ENCODE peak calls at places on chromosomes 2 and 18, in nine cellular contexts. S is PC-9, M is HCT116, K is HepG2, T is fibroblast of lung, P is H1, A is astrocyte, Y is GM23248, J is K562. Q is an unnamed sample. For H3K36me3, the result is how much of the 10 kb centered on the place peaks cover.

GRCh38 chr2:28506112-28506511 is 10.3 kb downstream of the PLB1 start:
- DNase-seq in S (no peak), M (no peak), K (no peak), T (peak), P (no peak), A (peak), Y (peak), J (no peak), Q (no peak)

GRCh38 chr18:5510109-5510846 is 33.5 kb downstream of the EPB41L3 start:
- DNase-seq in S (no peak), M (no peak), K (no peak), T (peak), P (no peak), A (peak), Y (peak), J (no peak), Q (no peak)

GRCh38 chr18:30908381-30908780 is 134.2 kb downstream of the DSC3 start:
- DNase-seq in S (no peak), M (no peak), K (no peak), T (peak), P (no peak), A (peak), Y (no peak), J (no peak), Q (no peak)

GRCh38 chr2:15275341-15275740 is 285.8 kb downstream of the NBAS start:
- DNase-seq in S (no peak), M (no peak), K (peak), T (no peak), P (no peak), A (no peak), Y (no peak), J (no peak), Q (no peak)

GRCh38 chr2:166413255-166413654 is 37.5 kb upstream of the SCN9A start:
- DNase-seq in S (no peak), M (no peak), K (no peak), T (peak), P (no peak), A (peak), Y (peak), J (no peak), Q (no peak)

GRCh38 chr18:79695856-79696850 is 16.6 kb downstream of the CTDP1 start:
- DNase-seq in S (no peak), M (no peak), K (no peak), T (no peak), P (no peak), A (no peak), Y (no peak), J (no peak), Q (no peak)

GRCh38 chr2:209476367-209477191 is 52.7 kb downstream of the MAP2 start:
- DNase-seq in S (no peak), M (no peak), K (no peak), T (peak), P (no peak), A (peak), Y (no peak), J (no peak), Q (no peak)

GRCh38 chr2:33219850-33220275 is 256.6 kb upstream of the RASGRP3 start:
- DNase-seq in S (no peak), M (no peak), K (no peak), T (peak), P (no peak), A (no peak), Y (peak), J (no peak), Q (no peak)

GRCh38 chr2:190583507-190584337 is 49.2 kb upstream of the NEMP2 start:
- DNase-seq in S (no peak), M (no peak), K (no peak), T (no peak), P (no peak), A (no peak), Y (no peak), J (no peak), Q (no peak)

GRCh38 chr2:63788070-63788469 is 53.6 kb upstream of the UGP2 start:
- DNase-seq in S (no peak), M (no peak), K (no peak), T (peak), P (no peak), A (peak), Y (peak), J (no peak), Q (peak)

GRCh38 chr2:50765146-50765545 is 266.8 kb downstream of the NRXN1 start:
- DNase-seq in S (no peak), M (no peak), K (no peak), T (no peak), P (no peak), A (no peak), Y (no peak), J (no peak), Q (no peak)

GRCh38 chr2:207847098-207847806 is 77.5 kb upstream of the FZD5 start:
- DNase-seq in S (no peak), M (no peak), K (peak), T (peak), P (no peak), A (peak), Y (no peak), J (no peak), Q (no peak)

GRCh38 chr2:207256026-207256425 is 90.3 kb upstream of the KLF7 start:
- DNase-seq in S (no peak), M (no peak), K (no peak), T (peak), P (no peak), A (peak), Y (no peak), J (no peak), Q (no peak)

GRCh38 chr2:227095346-227095745 is 68.7 kb downstream of the COL4A4 start:
- DNase-seq in S (no peak), M (no peak), K (no peak), T (no peak), P (no peak), A (no peak), Y (no peak), J (no peak), Q (no peak)

GRCh38 chr2:111898703-111899514 is 502 bp downstream of the MERTK start:
- DNase-seq in S (no peak), M (no peak), K (no peak), T (peak), P (no peak), A (no peak), Y (peak), J (peak), Q (no peak)

GRCh38 chr18:42048150-42048549 is 93.1 kb downstream of the PIK3C3 start:
- DNase-seq in S (peak), M (no peak), K (peak), T (peak), P (no peak), A (peak), Y (peak), J (no peak), Q (no peak)

GRCh38 chr2:102753563-102754159 is 8.2 kb upstream of the TMEM182 start:
- DNase-seq in S (peak), M (peak), K (peak), T (peak), P (no peak), A (peak), Y (peak), J (peak), Q (peak)

GRCh38 chr18:48027401-48027931 is 97.0 kb upstream of the SMAD2 start:
- DNase-seq in S (no peak), M (no peak), K (no peak), T (no peak), P (no peak), A (no peak), Y (peak), J (no peak), Q (no peak)

GRCh38 chr2:230905448-230906430 is 19.3 kb downstream of the GPR55 start:
- DNase-seq in S (no peak), M (peak), K (peak), T (peak), P (no peak), A (no peak), Y (peak), J (peak), Q (no peak)

GRCh38 chr2:2709091-2709770 is 378.2 kb upstream of the MYT1L start:
- DNase-seq in S (no peak), M (no peak), K (no peak), T (no peak), P (no peak), A (no peak), Y (no peak), J (no peak), Q (no peak)

GRCh38 chr2:18117592-18117991 is 239.1 kb downstream of the KCNS3 start:
- DNase-seq in S (peak), M (peak), K (peak), T (peak), P (peak), A (no peak), Y (peak), J (no peak), Q (no peak)

GRCh38 chr2:222933458-222933857 is 72.6 kb downstream of the ACSL3 start:
- DNase-seq in S (no peak), M (no peak), K (no peak), T (no peak), P (no peak), A (no peak), Y (no peak), J (no peak), Q (no peak)
- H3K36me3 ChIP-seq in S (half or more), M (under half), K (half or more), T (under half), P (half or more), A (under half), Y (under half), J (half or more), Q (half or more)

DNA sequence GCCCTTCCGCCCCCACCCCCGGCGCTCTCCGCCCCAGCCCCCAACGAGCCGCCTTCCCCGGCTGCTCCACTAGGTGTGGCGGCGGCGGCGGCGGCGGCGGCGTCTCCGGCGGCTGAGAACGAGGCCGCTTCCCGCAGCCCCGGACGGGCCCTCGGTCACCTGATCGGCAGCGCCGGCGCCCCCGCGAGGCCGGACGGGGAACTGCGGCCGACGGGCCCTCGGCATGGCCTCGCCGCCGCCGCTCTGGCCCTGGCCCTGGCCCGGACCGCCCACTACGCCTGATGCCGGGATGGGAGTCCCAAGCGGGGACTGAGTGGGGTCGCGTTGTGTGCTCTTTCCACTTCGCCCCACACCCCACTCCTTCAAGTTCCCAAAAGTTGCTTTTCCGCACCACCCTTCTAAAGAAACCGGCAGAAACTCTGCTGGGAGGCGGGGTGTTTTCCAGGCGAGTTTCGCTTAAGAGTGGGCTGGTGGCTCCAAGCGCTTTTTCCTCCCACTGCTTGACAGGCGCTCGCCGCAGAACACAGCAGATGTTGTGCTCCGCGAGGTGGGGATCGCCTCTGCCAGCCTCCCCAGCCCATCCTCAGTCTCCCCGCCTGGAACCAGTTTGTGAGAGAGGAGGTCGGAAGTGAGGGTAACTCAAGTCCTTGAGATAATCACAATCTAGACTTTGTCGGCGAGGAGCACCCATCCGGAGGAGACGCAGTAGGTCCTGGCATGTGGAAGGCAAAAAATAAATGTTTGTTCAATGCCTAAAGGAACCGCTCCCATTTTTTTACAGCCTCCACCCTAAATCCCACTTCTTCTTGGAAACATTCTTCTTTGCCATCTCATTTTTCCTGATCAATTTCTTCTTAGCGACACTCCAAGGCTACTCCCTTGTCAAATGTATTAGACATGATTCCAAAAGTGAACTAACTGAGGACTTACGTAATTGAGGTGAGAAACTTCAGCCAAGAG is at the start of gene NCKAP1:
- DNase-seq in S (peak), M (peak), K (peak), T (peak), P (peak), A (peak), Y (peak), J (peak), Q (no peak)
- TF ChIP-seq EZH2 in S (no peak), M (no peak), K (peak), T (no peak), P (no peak), A (no peak), Y (no peak), J (no peak), Q (no peak)

GRCh38 chr2:46073540-46074018 is 223.6 kb upstream of the EPAS1 start:
- DNase-seq in S (peak), M (peak), K (peak), T (peak), P (no peak), A (peak), Y (peak), J (no peak), Q (no peak)
- H3K36me3 ChIP-seq in S (under half), M (under half), K (under half), T (under half), P (under half), A (under half), Y (under half), J (under half), Q (under half)

GRCh38 chr2:161427413-161428239 is 11.5 kb downstream of the TBR1 start:
- DNase-seq in S (no peak), M (no peak), K (no peak), T (no peak), P (peak), A (no peak), Y (peak), J (no peak), Q (no peak)
- TF ChIP-seq EZH2 in S (no peak), M (no peak), K (no peak), T (peak), P (peak), A (peak), Y (no peak), J (no peak), Q (no peak)

DNA sequence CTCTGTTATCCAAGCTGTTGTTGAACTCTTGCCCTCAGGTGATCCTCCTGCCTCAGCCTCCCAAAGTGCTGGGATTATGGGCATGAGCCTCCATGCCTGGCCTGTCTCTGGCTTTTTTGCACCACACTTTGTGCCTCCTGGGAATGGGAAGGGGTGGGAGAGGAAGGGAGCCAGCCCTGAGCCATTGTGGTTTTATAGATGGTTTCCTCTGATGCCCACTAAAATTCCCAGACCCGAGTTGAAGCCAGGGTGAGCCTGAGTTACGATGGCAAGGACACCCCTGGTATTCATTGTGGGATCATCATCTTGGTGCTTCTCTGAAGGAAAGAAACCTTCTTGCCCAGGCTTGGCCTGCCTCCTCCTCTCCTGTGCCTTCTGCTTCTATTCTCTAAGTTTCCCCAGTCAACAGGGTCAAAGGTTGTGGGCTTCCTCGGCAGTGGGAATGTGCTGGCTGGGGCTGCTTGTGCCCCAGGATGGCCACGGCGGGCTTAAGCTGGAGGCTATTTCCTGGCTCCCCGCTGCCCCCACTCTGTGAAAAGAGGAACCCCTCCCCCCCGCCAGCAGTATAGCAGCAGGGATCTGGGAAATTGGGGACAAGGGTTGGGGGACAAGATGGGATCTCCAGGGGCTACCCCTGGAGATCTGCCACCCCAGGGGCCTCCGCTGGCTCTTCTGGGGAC is 106.2 kb downstream of the STPG4 start:
- DNase-seq in S (no peak), M (no peak), K (no peak), T (no peak), P (no peak), A (no peak), Y (no peak), J (peak), Q (no peak)
- H3K36me3 ChIP-seq in S (under half), M (under half), K (half or more), T (under half), P (under half), A (under half), Y (under half), J (under half), Q (under half)

DNA sequence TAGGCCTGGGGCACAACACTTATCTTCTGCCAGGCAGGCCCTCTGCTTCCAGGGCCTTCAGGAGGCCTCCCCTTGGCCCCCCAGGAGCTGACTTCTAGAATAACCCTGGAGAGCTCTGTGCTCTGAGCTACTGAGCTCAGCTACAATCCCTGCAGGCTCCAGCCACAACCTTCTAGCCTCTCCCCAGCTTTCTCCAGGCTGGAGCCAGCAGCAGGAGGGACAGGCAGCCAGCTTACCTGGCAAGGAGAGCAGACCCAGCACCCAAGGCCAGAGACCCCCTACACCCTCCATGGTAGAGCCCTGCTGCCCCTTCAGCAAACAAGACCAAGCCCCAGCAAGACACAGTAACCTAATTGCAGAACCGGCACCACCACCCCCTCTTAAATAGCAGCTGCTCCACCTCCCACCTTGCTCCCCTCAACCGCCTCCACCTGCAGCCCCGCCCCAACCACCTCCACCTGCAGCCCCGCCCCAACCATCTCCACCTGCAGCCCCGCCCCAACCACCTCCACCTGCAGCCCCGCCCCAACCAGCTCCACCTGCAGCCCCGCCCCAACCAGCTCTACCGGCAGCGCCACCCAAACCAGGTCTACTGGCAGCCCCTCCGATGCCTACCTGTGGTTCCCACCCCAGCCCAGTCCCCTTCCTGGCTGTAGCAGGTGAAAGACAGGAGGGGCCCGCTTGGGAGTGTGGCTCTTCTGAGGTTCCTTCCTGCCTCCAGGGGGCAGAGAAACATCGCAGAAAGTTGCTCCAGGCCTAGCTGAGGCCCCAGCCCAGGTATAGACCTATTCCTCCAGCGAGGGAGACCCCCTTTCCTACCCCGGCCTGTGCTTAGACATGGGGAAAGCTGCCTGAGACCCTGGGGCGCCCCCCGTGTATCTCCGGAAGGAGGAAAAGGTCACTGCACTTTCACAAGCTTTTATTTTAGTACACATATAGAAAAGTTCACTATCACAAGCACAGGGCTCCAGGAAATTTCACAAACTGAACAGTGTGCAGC is at the start of gene ASTL:
- DNase-seq in S (peak), M (no peak), K (peak), T (peak), P (peak), A (no peak), Y (peak), J (peak), Q (no peak)
- TF ChIP-seq EZH2 in S (no peak), M (no peak), K (no peak), T (no peak), P (no peak), A (no peak), Y (no peak), J (no peak), Q (no peak)

GRCh38 chr18:51078026-51078425 is 48.0 kb downstream of the SMAD4 start:
- DNase-seq in S (no peak), M (no peak), K (no peak), T (no peak), P (no peak), A (no peak), Y (no peak), J (no peak), Q (no peak)

GRCh38 chr18:51072586-51073303 is 42.7 kb downstream of the SMAD4 start:
- DNase-seq in S (no peak), M (no peak), K (no peak), T (no peak), P (no peak), A (no peak), Y (no peak), J (no peak), Q (no peak)

GRCh38 chr18:51074605-51075004 is 44.6 kb downstream of the SMAD4 start:
- DNase-seq in S (no peak), M (no peak), K (no peak), T (no peak), P (no peak), A (no peak), Y (no peak), J (no peak), Q (no peak)

GRCh38 chr18:51076503-51076902 is 46.5 kb downstream of the SMAD4 start:
- DNase-seq in S (no peak), M (no peak), K (no peak), T (peak), P (no peak), A (no peak), Y (peak), J (no peak), Q (no peak)

GRCh38 chr18:51077217-51077616 is 47.2 kb downstream of the SMAD4 start:
- DNase-seq in S (no peak), M (no peak), K (no peak), T (peak), P (no peak), A (peak), Y (peak), J (no peak), Q (no peak)
- H3K36me3 ChIP-seq in S (under half), M (under half), K (half or more), T (under half), P (half or more), A (under half), Y (half or more), J (half or more), Q (half or more)